ENCODE peak calls at places on chromosomes 11 and 22, in eight cellular contexts. F, R, N, W, I, U, E and T are unnamed samples.
A peak's percentile ranks its signal among the peaks of the same experiment; 100 is the strongest.

GRCh38 chr11:111696556-111696955 is 69.6 kb downstream of the PPP2R1B start:
- DNase-seq in F (peak; percentile 65), R (no peak), N (no peak), W (no peak), I (no peak), U (peak; percentile 56), E (no peak), T (no peak)

GRCh38 chr11:18001191-18001590 is 11.7 kb downstream of the SERGEF start:
- DNase-seq in F (peak; percentile 19), R (no peak), N (no peak), W (no peak), I (no peak), U (no peak), E (no peak), T (no peak)

GRCh38 chr22:34878996-34879395 is 187.0 kb upstream of the ISX start:
- DNase-seq in F (peak; percentile 66), R (no peak), N (no peak), W (no peak), I (no peak), U (no peak), E (no peak), T (no peak)

GRCh38 chr22:35191412-35191811 is 65.9 kb upstream of the HMGXB4 start:
- DNase-seq in F (peak; percentile 47), R (no peak), N (no peak), W (no peak), I (no peak), U (peak; percentile 78), E (no peak), T (no peak)

GRCh38 chr11:61860054-61860903 is 31.1 kb downstream of the FADS3 start:
- DNase-seq in F (peak; percentile 38), R (no peak), N (no peak), W (no peak), I (no peak), U (peak; percentile 20), E (no peak), T (no peak)

GRCh38 chr11:79419120-79419519 is 21.7 kb downstream of the TENM4 start:
- DNase-seq in F (peak; percentile 87), R (no peak), N (no peak), W (no peak), I (no peak), U (peak; percentile 95), E (no peak), T (no peak)

GRCh38 chr11:102615894-102616432 is 9.2 kb downstream of the MMP20 start:
- DNase-seq in F (no peak), R (no peak), N (no peak), W (no peak), I (no peak), U (no peak), E (no peak), T (no peak)

GRCh38 chr11:9263840-9264380 is 1.2 kb downstream of the DENND5A start:
- DNase-seq in F (peak; percentile 26), R (no peak), N (peak; percentile 84), W (no peak), I (no peak), U (no peak), E (peak; percentile 43), T (no peak)

GRCh38 chr11:28231475-28231874 is 123.3 kb downstream of the METTL15 start:
- DNase-seq in F (peak; percentile 66), R (no peak), N (no peak), W (no peak), I (no peak), U (no peak), E (no peak), T (no peak)

GRCh38 chr11:126754850-126755426 is 245.6 kb downstream of the KIRREL3 start:
- DNase-seq in F (no peak), R (no peak), N (no peak), W (no peak), I (no peak), U (no peak), E (no peak), T (no peak)

GRCh38 chr22:48738204-48738980 is 1089.3 kb downstream of the BRD1 start:
- DNase-seq in F (no peak), R (no peak), N (no peak), W (no peak), I (no peak), U (no peak), E (no peak), T (peak; percentile 17)
- H3K9me3 ChIP-seq in F (no peaks in the 10 kb centered on the region), R (no peaks in the 10 kb centered on the region), N (no peaks in the 10 kb centered on the region), W (peaks cover 39% of the 10 kb centered on the region), I (no peaks in the 10 kb centered on the region), U (no peaks in the 10 kb centered on the region), E (no peaks in the 10 kb centered on the region), T (no peaks in the 10 kb centered on the region)

DNA sequence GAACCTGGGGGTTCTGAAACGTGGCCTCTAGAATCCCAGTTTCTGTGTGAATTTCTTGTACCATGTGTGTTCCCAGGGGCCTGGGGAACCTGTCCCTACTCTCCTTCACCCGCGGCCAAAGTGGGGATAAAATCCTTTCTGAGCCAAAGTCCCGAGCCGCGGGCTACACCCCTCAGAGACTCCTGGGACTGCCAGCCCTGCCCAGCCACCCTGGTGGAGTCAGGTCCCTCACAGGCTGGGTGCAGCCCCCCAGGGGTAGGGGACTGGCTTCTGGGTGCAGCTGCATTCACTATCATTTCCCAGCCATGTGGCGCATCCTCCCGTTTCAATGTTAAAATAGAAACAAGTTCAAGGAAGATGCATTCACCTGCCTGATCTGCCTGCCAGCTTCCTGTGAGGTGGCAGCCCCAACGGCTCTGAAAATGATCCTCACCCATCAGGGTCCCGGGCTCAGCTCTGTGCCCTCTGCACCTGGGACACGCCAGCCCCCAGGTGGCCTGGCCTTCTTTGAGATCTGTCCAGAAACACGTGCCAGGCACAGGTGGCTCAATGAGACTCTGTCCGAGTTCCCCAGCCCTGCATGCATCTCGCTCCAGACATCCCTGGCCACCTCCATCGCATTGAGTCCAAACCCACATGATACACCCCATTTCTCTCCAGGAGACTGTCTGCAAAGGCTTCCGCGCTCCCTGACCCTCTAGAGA is 338.8 kb downstream of the CTTN start:
- DNase-seq in F (no peak), R (no peak), N (no peak), W (no peak), I (no peak), U (no peak), E (no peak), T (no peak)
- H3K9me3 ChIP-seq in F (no peaks in the 10 kb centered on the region), R (no peaks in the 10 kb centered on the region), N (no peaks in the 10 kb centered on the region), W (no peaks in the 10 kb centered on the region), I (no peaks in the 10 kb centered on the region), U (no peaks in the 10 kb centered on the region), E (no peaks in the 10 kb centered on the region), T (no peaks in the 10 kb centered on the region)

GRCh38 chr22:48453171-48453570 is 1374.5 kb downstream of the BRD1 start:
- DNase-seq in F (no peak), R (no peak), N (no peak), W (no peak), I (no peak), U (no peak), E (no peak), T (no peak)

GRCh38 chr22:48453751-48454485 is 1373.8 kb downstream of the BRD1 start:
- DNase-seq in F (no peak), R (no peak), N (no peak), W (no peak), I (no peak), U (no peak), E (no peak), T (no peak)

GRCh38 chr22:48452766-48453165 is 1374.9 kb downstream of the BRD1 start:
- DNase-seq in F (no peak), R (no peak), N (no peak), W (no peak), I (no peak), U (no peak), E (no peak), T (no peak)

GRCh38 chr22:48459259-48459658 is 1368.4 kb downstream of the BRD1 start:
- DNase-seq in F (no peak), R (no peak), N (no peak), W (no peak), I (no peak), U (no peak), E (no peak), T (no peak)

GRCh38 chr22:48456449-48456848 is 1371.2 kb downstream of the BRD1 start:
- DNase-seq in F (no peak), R (no peak), N (no peak), W (no peak), I (no peak), U (no peak), E (no peak), T (no peak)
- H3K9me3 ChIP-seq in F (no peaks in the 10 kb centered on the region), R (no peaks in the 10 kb centered on the region), N (no peaks in the 10 kb centered on the region), W (peaks cover 25% of the 10 kb centered on the region), I (no peaks in the 10 kb centered on the region), U (no peaks in the 10 kb centered on the region), E (no peaks in the 10 kb centered on the region), T (no peaks in the 10 kb centered on the region)

GRCh38 chr22:47444746-47445065 is 682.3 kb downstream of the TBC1D22A start:
- DNase-seq in F (no peak), R (no peak), N (no peak), W (no peak), I (no peak), U (no peak), E (no peak), T (no peak)

GRCh38 chr22:47443836-47444745 is 681.6 kb downstream of the TBC1D22A start:
- DNase-seq in F (no peak), R (no peak), N (no peak), W (no peak), I (no peak), U (no peak), E (no peak), T (no peak)

GRCh38 chr22:47445212-47445611 is 682.8 kb downstream of the TBC1D22A start:
- DNase-seq in F (no peak), R (no peak), N (no peak), W (no peak), I (no peak), U (no peak), E (no peak), T (no peak)

GRCh38 chr22:47445716-47446290 is 683.4 kb downstream of the TBC1D22A start:
- DNase-seq in F (no peak), R (no peak), N (no peak), W (no peak), I (no peak), U (no peak), E (no peak), T (no peak)

DNA sequence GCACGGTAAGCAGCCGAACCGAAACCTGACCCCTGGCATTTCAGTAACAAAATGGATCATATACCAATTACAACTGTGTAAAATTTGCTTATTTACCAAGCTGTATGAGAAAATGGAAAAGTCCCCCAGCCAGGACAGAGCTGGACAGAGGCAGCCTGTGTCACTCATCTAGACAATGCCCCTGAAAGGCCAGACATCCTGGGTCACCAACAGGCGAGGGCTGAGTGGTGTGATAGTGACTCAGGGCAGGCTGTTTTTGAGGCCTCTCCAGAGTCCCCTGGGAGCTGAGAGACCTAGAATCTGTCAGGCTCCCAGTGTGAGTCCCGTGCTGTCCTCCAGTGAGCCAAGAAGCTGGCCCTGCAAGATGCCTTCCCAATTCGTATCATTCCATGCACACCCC is 680.4 kb downstream of the TBC1D22A start:
- DNase-seq in F (no peak), R (no peak), N (no peak), W (no peak), I (no peak), U (no peak), E (no peak), T (no peak)
- H3K9me3 ChIP-seq in F (no peaks in the 10 kb centered on the region), R (no peaks in the 10 kb centered on the region), N (no peaks in the 10 kb centered on the region), W (peaks cover 34% of the 10 kb centered on the region), I (peaks cover 91% of the 10 kb centered on the region), U (no peaks in the 10 kb centered on the region), E (no peaks in the 10 kb centered on the region), T (peaks cover 6% of the 10 kb centered on the region)